ENCODE peak calls at places on chromosomes 7 and 10, in eight cellular contexts. A is germinal center; F is stomach; J is naive thymus-derived CD8-positive, alpha-beta T cell; B is T-cell; P is AG08396; L is mammary epithelial cell; Y is NCI-H187. T is an unnamed sample.

GRCh38 chr10:132802694-132803320 is 16.9 kb upstream of the NKX6-2 start:
- DNase-seq in A (no peak), F (no peak), J (no peak), B (no peak), P (no peak), L (no peak), Y (no peak), T (no peak)

GRCh38 chr7:46747222-46747621 is 826.1 kb upstream of the IGFBP3 start:
- DNase-seq in A (no peak), F (no peak), J (no peak), B (no peak), P (no peak), L (no peak), Y (no peak), T (no peak)

GRCh38 chr10:84510121-84510520 is 181.7 kb downstream of the CCSER2 start:
- DNase-seq in A (no peak), F (no peak), J (no peak), B (no peak), P (peak), L (peak), Y (no peak), T (no peak)

GRCh38 chr7:23347007-23347681 is 48.0 kb downstream of the MALSU1 start:
- DNase-seq in A (no peak), F (no peak), J (no peak), B (no peak), P (no peak), L (peak), Y (no peak), T (no peak)

GRCh38 chr7:41915861-41916260 is 213.0 kb upstream of the INHBA start:
- DNase-seq in A (no peak), F (no peak), J (no peak), B (no peak), P (no peak), L (no peak), Y (no peak), T (no peak)

GRCh38 chr7:132703742-132704141 is 127.5 kb upstream of the PLXNA4 start:
- DNase-seq in A (no peak), F (no peak), J (no peak), B (no peak), P (no peak), L (no peak), Y (no peak), T (no peak)

GRCh38 chr7:18684899-18685298 is 189.3 kb downstream of the HDAC9 start:
- DNase-seq in A (no peak), F (no peak), J (no peak), B (no peak), P (no peak), L (no peak), Y (no peak), T (no peak)

GRCh38 chr10:132624847-132625839 is 87.6 kb downstream of the INPP5A start:
- DNase-seq in A (no peak), F (no peak), J (no peak), B (no peak), P (no peak), L (no peak), Y (no peak), T (no peak)

GRCh38 chr7:51621956-51622355 is 305.3 kb upstream of the COBL start:
- DNase-seq in A (no peak), F (no peak), J (no peak), B (no peak), P (no peak), L (no peak), Y (no peak), T (no peak)

GRCh38 chr7:131511774-131512535 is 44.5 kb downstream of the PODXL start:
- DNase-seq in A (no peak), F (no peak), J (no peak), B (no peak), P (no peak), L (no peak), Y (no peak), T (no peak)

GRCh38 chr7:137888254-137888653 is 41.5 kb upstream of the DGKI start:
- DNase-seq in A (no peak), F (no peak), J (no peak), B (no peak), P (no peak), L (no peak), Y (no peak), T (no peak)

GRCh38 chr10:88314362-88314761 is 268.8 kb downstream of the RNLS start:
- DNase-seq in A (no peak), F (no peak), J (no peak), B (no peak), P (no peak), L (no peak), Y (no peak), T (no peak)

GRCh38 chr10:62492012-62492869 is 118.1 kb downstream of the ZNF365 start:
- DNase-seq in A (peak), F (no peak), J (no peak), B (no peak), P (no peak), L (peak), Y (no peak), T (peak)

GRCh38 chr7:134593530-134594392 is 44.9 kb downstream of the AKR1B15 start:
- DNase-seq in A (no peak), F (peak), J (no peak), B (no peak), P (peak), L (peak), Y (no peak), T (peak)

GRCh38 chr10:131576341-131577177 is 265.0 kb upstream of the TCERG1L start:
- DNase-seq in A (no peak), F (peak), J (no peak), B (no peak), P (no peak), L (no peak), Y (no peak), T (no peak)

GRCh38 chr10:91944880-91945630 is 21.5 kb downstream of the BTAF1 start:
- DNase-seq in A (no peak), F (no peak), J (no peak), B (no peak), P (peak), L (peak), Y (no peak), T (no peak)

GRCh38 chr10:22554481-22555182 is 159.7 kb downstream of the PIP4K2A start:
- DNase-seq in A (no peak), F (peak), J (no peak), B (no peak), P (peak), L (no peak), Y (peak), T (peak)

GRCh38 chr10:103854265-103854686 is 1.1 kb downstream of the SH3PXD2A start:
- DNase-seq in A (no peak), F (no peak), J (no peak), B (no peak), P (peak), L (no peak), Y (no peak), T (no peak)

GRCh38 chr7:27740449-27741086 is 606 bp downstream of the TAX1BP1 start:
- DNase-seq in A (peak), F (peak), J (peak), B (peak), P (peak), L (peak), Y (peak), T (peak)

GRCh38 chr7:99372275-99373085 is 2.0 kb upstream of the ARPC1B start:
- DNase-seq in A (no peak), F (peak), J (peak), B (peak), P (no peak), L (no peak), Y (no peak), T (peak)

GRCh38 chr10:88456730-88457129 is 126.4 kb downstream of the RNLS start:
- DNase-seq in A (no peak), F (no peak), J (no peak), B (no peak), P (peak), L (no peak), Y (no peak), T (no peak)

GRCh38 chr10:29083096-29083495 is 205.8 kb upstream of the LYZL1 start:
- DNase-seq in A (no peak), F (no peak), J (no peak), B (no peak), P (no peak), L (no peak), Y (no peak), T (no peak)

GRCh38 chr10:73467210-73467609 is 28.6 kb downstream of the PPP3CB start:
- DNase-seq in A (no peak), F (no peak), J (no peak), B (no peak), P (no peak), L (no peak), Y (no peak), T (no peak)

GRCh38 chr7:17362439-17363095 is 64.1 kb downstream of the AHR start:
- DNase-seq in A (no peak), F (no peak), J (no peak), B (no peak), P (no peak), L (no peak), Y (no peak), T (no peak)

GRCh38 chr7:36942062-36942461 is 217.8 kb upstream of the AOAH start:
- DNase-seq in A (no peak), F (no peak), J (no peak), B (no peak), P (no peak), L (no peak), Y (no peak), T (no peak)

GRCh38 chr10:117162093-117163021 is 24.3 kb upstream of the VAX1 start:
- DNase-seq in A (no peak), F (no peak), J (no peak), B (no peak), P (no peak), L (no peak), Y (no peak), T (peak)

GRCh38 chr7:8176370-8177081 is 85.4 kb downstream of the ICA1 start:
- DNase-seq in A (peak), F (no peak), J (peak), B (peak), P (no peak), L (no peak), Y (peak), T (no peak)

GRCh38 chr7:135704698-135705097 is 23.3 kb downstream of the SLC13A4 start:
- DNase-seq in A (no peak), F (no peak), J (no peak), B (no peak), P (no peak), L (no peak), Y (no peak), T (peak)